ENCODE peak calls at places on chromosomes 2 and 18, in six cellular contexts. L is CD8-positive, alpha-beta T cell; W is GM23248; N is heart right ventricle; E is HCT116; F is keratinocyte. V is an unnamed sample.

GRCh38 chr2:9950521-9951271 is 797 bp upstream of the GRHL1 start:
- DNase-seq in L (peak), W (peak), N (peak), E (no peak), F (no peak), V (no peak)

GRCh38 chr2:238169021-238169707 is 10.4 kb downstream of the ERFE start:
- DNase-seq in L (no peak), W (peak), N (no peak), E (no peak), F (peak), V (no peak)

GRCh38 chr2:176959614-176960013 is 253.0 kb upstream of the HNRNPA3 start:
- DNase-seq in L (no peak), W (no peak), N (no peak), E (no peak), F (no peak), V (no peak)

GRCh38 chr2:172249336-172249735 is 146.6 kb upstream of the DLX2 start:
- DNase-seq in L (no peak), W (peak), N (no peak), E (no peak), F (no peak), V (no peak)

GRCh38 chr2:199943373-199943772 is 11.9 kb downstream of the TYW5 start:
- DNase-seq in L (no peak), W (no peak), N (no peak), E (no peak), F (no peak), V (no peak)

GRCh38 chr2:10407432-10407831 is 40.7 kb downstream of the ODC1 start:
- DNase-seq in L (no peak), W (no peak), N (no peak), E (no peak), F (no peak), V (no peak)

GRCh38 chr2:170255137-170255536 is 77.2 kb downstream of the MYO3B start:
- DNase-seq in L (no peak), W (no peak), N (no peak), E (no peak), F (no peak), V (no peak)

GRCh38 chr2:96832401-96832750 is 11.4 kb downstream of the ANKRD23 start:
- DNase-seq in L (no peak), W (no peak), N (no peak), E (no peak), F (no peak), V (no peak)

GRCh38 chr2:120341977-120342376 is 4.0 kb upstream of the INHBB start:
- DNase-seq in L (no peak), W (no peak), N (no peak), E (no peak), F (no peak), V (no peak)

GRCh38 chr2:129720360-129720759 is 259.1 kb upstream of the RAB6C start:
- DNase-seq in L (no peak), W (no peak), N (no peak), E (no peak), F (no peak), V (no peak)

GRCh38 chr18:37270046-37270665 is 295.4 kb downstream of the CELF4 start:
- DNase-seq in L (no peak), W (peak), N (peak), E (no peak), F (no peak), V (no peak)

GRCh38 chr2:142542431-142542910 is 335.0 kb upstream of the KYNU start:
- DNase-seq in L (no peak), W (no peak), N (no peak), E (no peak), F (no peak), V (no peak)

GRCh38 chr2:222169346-222169745 is 129.5 kb downstream of the PAX3 start:
- DNase-seq in L (no peak), W (peak), N (no peak), E (no peak), F (no peak), V (no peak)

GRCh38 chr2:239113592-239113991 is 265.7 kb downstream of the TWIST2 start:
- DNase-seq in L (no peak), W (no peak), N (no peak), E (no peak), F (no peak), V (no peak)

GRCh38 chr2:112629823-112630222 is 15.9 kb upstream of the SLC20A1 start:
- DNase-seq in L (no peak), W (no peak), N (no peak), E (no peak), F (no peak), V (no peak)

GRCh38 chr2:236177967-236178909 is 10.1 kb upstream of the GBX2 start:
- DNase-seq in L (no peak), W (peak), N (peak), E (peak), F (no peak), V (no peak)

GRCh38 chr18:32213693-32214092 is 23.9 kb downstream of the MEP1B start:
- DNase-seq in L (no peak), W (no peak), N (no peak), E (no peak), F (no peak), V (no peak)

GRCh38 chr2:23124214-23124735 is 260.7 kb upstream of the KLHL29 start:
- DNase-seq in L (no peak), W (no peak), N (no peak), E (no peak), F (no peak), V (no peak)

GRCh38 chr2:132276571-132276981 is 114.8 kb upstream of the ANKRD30BL start:
- DNase-seq in L (no peak), W (no peak), N (no peak), E (no peak), F (no peak), V (no peak)

GRCh38 chr2:221969087-221969829 is 329.5 kb downstream of the PAX3 start:
- DNase-seq in L (no peak), W (peak), N (no peak), E (peak), F (no peak), V (peak)

GRCh38 chr18:62637807-62638687 is 77.3 kb upstream of the PHLPP1 start:
- DNase-seq in L (peak), W (peak), N (no peak), E (peak), F (peak), V (no peak)

GRCh38 chr18:56872140-56872539 is 221.0 kb downstream of the WDR7 start:
- DNase-seq in L (no peak), W (no peak), N (no peak), E (no peak), F (no peak), V (no peak)

GRCh38 chr2:200944467-200945394 is 18.7 kb downstream of the ORC2 start:
- DNase-seq in L (peak), W (peak), N (no peak), E (peak), F (peak), V (no peak)

GRCh38 chr2:207632575-207633492 is 7.6 kb upstream of the METTL21A start:
- DNase-seq in L (no peak), W (peak), N (no peak), E (no peak), F (no peak), V (no peak)

GRCh38 chr2:37802106-37802791 is 122.8 kb upstream of the RMDN2 start:
- DNase-seq in L (no peak), W (peak), N (no peak), E (no peak), F (no peak), V (no peak)

GRCh38 chr2:149988361-149988760 is 400.8 kb upstream of the MMADHC start:
- DNase-seq in L (no peak), W (no peak), N (no peak), E (no peak), F (no peak), V (no peak)

GRCh38 chr2:36287363-36288275 is 68.0 kb upstream of the CRIM1 start:
- DNase-seq in L (no peak), W (peak), N (no peak), E (no peak), F (no peak), V (no peak)

GRCh38 chr2:11786592-11786991 is 40.2 kb downstream of the LPIN1 start:
- DNase-seq in L (no peak), W (no peak), N (no peak), E (no peak), F (no peak), V (no peak)

GRCh38 chr2:11787991-11788390 is 41.6 kb downstream of the LPIN1 start:
- DNase-seq in L (no peak), W (no peak), N (no peak), E (no peak), F (no peak), V (no peak)

GRCh38 chr2:11788725-11789124 is 42.3 kb downstream of the LPIN1 start:
- DNase-seq in L (no peak), W (no peak), N (no peak), E (no peak), F (no peak), V (no peak)

GRCh38 chr2:11790228-11790627 is 43.8 kb downstream of the LPIN1 start:
- DNase-seq in L (no peak), W (peak), N (no peak), E (no peak), F (no peak), V (no peak)

GRCh38 chr2:11789243-11789642 is 42.8 kb downstream of the LPIN1 start:
- DNase-seq in L (no peak), W (no peak), N (no peak), E (no peak), F (no peak), V (no peak)
- H3K4me3 ChIP-seq in L (no peak), W (no peak), N (no peak), E (no peak), F (no peak), V (no peak)

DNA sequence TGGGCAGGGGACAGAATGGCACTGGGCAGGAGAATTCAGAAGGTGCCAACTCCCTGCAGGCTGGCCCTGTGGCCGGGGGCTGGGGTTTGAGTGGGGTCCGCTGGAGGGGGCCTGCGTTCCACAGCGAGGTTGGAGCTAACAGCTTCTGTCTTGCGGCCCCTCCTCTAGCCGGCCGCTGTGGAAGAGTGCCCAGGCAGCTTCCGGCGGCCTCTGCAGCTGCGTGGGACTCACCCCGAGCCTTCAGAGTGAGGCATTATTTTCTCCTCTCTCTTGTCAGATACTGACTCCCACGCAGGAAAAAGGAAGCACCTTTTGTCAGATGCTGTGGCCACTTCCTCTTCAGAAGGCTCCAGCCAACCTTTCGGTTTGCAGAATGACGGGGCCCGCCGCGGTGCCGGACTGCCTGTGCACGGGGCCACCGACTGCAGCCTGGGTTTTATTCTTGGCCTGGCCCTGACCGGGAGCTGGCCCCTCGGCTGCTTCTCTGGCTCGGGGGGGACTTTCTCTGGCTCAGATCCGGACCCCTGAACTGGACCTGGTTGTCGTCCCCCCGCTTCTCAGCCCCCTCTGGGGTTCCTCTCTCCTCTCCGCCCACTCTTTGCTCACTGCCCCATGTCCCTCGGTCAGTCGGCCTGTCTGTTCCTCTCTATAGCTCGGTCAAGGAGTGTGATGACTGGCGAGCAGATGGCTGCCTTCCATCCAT is 40.1 kb downstream of the ARHGAP25 start:
- DNase-seq in L (peak), W (no peak), N (peak), E (no peak), F (no peak), V (peak)
- H3K4me3 ChIP-seq in L (peak), W (no peak), N (peak), E (no peak), F (no peak), V (peak)

DNA sequence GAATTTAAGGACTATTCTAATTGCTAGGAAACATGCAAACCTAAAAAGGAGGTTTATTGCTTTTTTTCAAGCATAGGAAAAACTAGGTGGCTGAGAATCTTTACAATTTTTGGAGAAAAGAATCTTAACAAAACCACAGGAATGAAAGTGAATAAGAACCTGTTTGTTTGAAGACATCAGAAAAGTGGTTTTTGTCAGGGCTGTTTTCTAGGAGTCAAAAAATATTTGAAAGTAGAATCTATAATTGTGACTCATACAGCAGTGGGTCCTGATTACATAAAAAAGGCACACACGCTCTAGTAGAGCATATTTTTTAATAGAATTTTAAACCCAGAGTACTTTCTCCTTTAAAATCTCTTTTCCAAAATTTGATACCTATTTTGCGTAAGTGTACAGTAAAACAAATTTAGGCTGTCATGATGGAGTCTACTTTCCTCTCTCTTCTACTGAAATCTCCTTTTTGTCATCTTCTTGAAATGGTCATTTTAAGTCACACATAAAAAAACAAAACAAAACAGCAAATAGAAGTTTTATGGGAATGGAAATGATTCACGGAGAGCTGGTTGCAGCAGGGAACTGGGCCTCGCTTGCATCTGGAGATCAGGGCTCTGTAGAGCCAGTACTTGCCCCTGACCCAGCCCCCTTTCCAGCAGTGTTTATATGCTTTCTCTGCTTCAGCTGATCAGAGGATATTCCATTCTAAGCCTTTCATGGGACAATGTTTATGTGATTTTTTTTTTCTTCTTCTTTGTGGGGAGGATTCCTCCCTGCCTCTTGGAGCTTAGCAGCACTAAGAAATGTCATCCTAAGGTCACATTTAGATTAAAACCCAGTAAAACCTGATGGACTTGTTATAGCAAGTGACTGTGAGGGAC is 59.1 kb upstream of the PELI1 start:
- DNase-seq in L (no peak), W (peak), N (no peak), E (no peak), F (no peak), V (no peak)
- H3K4me3 ChIP-seq in L (no peak), W (peak), N (peak), E (no peak), F (no peak), V (peak)

GRCh38 chr2:5915926-5916325 is 223.7 kb downstream of the SOX11 start:
- DNase-seq in L (no peak), W (peak), N (peak), E (no peak), F (no peak), V (no peak)

GRCh38 chr2:5913729-5914390 is 221.7 kb downstream of the SOX11 start:
- DNase-seq in L (no peak), W (no peak), N (no peak), E (no peak), F (no peak), V (no peak)

GRCh38 chr2:5911801-5912200 is 219.6 kb downstream of the SOX11 start:
- DNase-seq in L (no peak), W (no peak), N (no peak), E (no peak), F (no peak), V (no peak)

GRCh38 chr2:5914831-5915611 is 222.8 kb downstream of the SOX11 start:
- DNase-seq in L (no peak), W (peak), N (peak), E (no peak), F (no peak), V (no peak)
- H3K4me3 ChIP-seq in L (no peak), W (no peak), N (no peak), E (no peak), F (no peak), V (no peak)

GRCh38 chr18:78518805-78519204 is 460.8 kb upstream of the SALL3 start:
- DNase-seq in L (no peak), W (no peak), N (no peak), E (no peak), F (no peak), V (no peak)

GRCh38 chr18:78521744-78522143 is 457.9 kb upstream of the SALL3 start:
- DNase-seq in L (no peak), W (no peak), N (no peak), E (no peak), F (no peak), V (no peak)

GRCh38 chr18:78522507-78522906 is 457.1 kb upstream of the SALL3 start:
- DNase-seq in L (no peak), W (no peak), N (no peak), E (no peak), F (no peak), V (no peak)

GRCh38 chr18:78519394-78520062 is 460.1 kb upstream of the SALL3 start:
- DNase-seq in L (no peak), W (no peak), N (no peak), E (no peak), F (no peak), V (no peak)

GRCh38 chr18:78521136-78521535 is 458.5 kb upstream of the SALL3 start:
- DNase-seq in L (no peak), W (no peak), N (no peak), E (no peak), F (no peak), V (no peak)
- H3K4me3 ChIP-seq in L (no peak), W (no peak), N (no peak), E (no peak), F (no peak), V (no peak)

DNA sequence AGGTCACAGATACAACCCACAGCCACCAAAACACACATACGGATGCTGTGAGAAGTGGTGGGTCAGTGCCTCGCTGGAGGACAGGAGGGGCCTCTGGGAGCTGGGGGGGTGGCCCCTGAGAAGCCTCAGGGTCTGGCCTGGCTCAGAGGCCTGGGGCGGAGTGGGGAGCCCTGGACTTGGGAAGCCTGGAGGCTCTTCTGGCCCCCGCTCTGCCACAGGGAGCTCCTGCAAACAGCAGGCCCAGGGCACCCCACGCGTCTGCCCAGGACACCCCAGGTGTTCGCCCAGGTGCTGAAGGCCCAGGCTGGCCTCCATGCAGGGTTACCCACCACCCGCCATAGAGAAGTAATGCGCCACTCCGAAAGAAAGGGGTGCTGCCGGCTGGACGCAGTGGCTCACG is 25.9 kb downstream of the THAP4 start:
- DNase-seq in L (no peak), W (no peak), N (no peak), E (no peak), F (no peak), V (no peak)
- H3K4me3 ChIP-seq in L (no peak), W (no peak), N (no peak), E (no peak), F (no peak), V (peak)

DNA sequence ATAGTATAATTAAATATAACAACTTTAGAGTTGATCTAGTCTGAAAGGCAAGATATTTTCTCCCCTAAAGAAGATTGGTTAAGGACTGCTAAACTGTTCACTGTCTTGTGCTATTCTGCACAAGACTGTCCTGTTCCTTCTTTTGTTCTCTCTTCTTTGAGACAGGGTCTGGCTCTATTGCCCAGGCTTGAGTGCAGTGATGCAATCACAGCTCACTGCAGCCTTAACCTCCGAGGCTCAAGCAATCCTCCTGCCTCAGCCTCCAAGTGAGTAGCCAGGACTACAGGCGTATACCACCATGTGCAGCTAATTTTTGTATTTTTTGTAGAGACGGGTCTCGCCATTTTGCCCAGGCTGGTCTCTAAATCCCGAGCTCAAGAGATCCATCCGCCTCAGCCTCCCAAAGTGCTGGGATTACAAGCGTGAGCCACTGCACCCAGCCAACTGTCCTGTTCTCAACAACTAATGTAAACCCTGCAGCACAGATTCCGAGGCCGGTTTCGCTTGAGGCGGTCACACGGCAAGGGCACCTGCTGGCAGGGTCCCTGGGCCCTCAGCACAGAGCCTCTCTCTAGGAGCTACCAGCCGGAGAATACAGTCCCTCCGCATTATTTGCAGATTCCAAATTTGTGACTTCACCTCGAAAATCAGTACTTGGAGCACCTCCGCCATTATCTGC is 16.4 kb downstream of the PXDN start:
- DNase-seq in L (no peak), W (no peak), N (peak), E (no peak), F (no peak), V (peak)
- H3K4me3 ChIP-seq in L (no peak), W (no peak), N (no peak), E (no peak), F (no peak), V (no peak)

GRCh38 chr18:44546954-44547353 is 133.7 kb upstream of the SETBP1 start:
- DNase-seq in L (no peak), W (no peak), N (no peak), E (no peak), F (no peak), V (no peak)

GRCh38 chr18:44556296-44556695 is 124.4 kb upstream of the SETBP1 start:
- DNase-seq in L (no peak), W (no peak), N (no peak), E (no peak), F (no peak), V (no peak)

GRCh38 chr18:44548291-44549221 is 132.1 kb upstream of the SETBP1 start:
- DNase-seq in L (no peak), W (peak), N (no peak), E (no peak), F (no peak), V (no peak)

GRCh38 chr18:44557626-44558151 is 123.0 kb upstream of the SETBP1 start:
- DNase-seq in L (no peak), W (no peak), N (no peak), E (no peak), F (no peak), V (no peak)

DNA sequence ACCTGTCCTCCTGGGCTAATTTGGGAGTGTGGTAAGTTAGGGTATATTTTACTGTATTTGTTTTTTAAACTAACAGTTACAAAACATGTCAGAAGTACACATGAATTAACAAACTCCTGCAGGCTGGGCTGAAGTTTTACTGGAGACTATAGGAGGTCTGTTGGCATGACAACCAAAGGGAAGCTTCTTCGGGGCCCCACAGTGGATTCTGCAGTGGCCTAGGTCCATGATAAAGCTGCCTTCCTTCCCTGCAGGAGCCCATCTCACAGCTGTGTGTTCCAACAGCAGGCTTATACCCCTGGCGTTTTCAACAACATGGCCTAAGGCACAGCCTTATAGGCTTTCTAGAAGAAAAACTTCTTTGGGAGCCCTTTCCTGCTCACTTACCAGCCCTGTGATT is 128.0 kb upstream of the SETBP1 start:
- DNase-seq in L (no peak), W (no peak), N (no peak), E (no peak), F (no peak), V (no peak)
- H3K4me3 ChIP-seq in L (no peak), W (no peak), N (no peak), E (no peak), F (no peak), V (no peak)